ENCODE peak calls at places on chromosomes 3 and 15, in four cellular contexts. O, H, A and F are unnamed samples. For H3K79me1, the result is how much of the 10 kb centered on the place peaks cover.

GRCh38 chr15:36996538-36997181 is 103.7 kb downstream of the MEIS2 start:
- DNase-seq in O (no peak), H (no peak), A (no peak), F (peak)

GRCh38 chr15:94576889-94577533 is 345.6 kb downstream of the MCTP2 start:
- DNase-seq in O (no peak), H (no peak), A (peak), F (no peak)

GRCh38 chr3:25831578-25831977 is 41.7 kb downstream of the OXSM start:
- DNase-seq in O (no peak), H (peak), A (no peak), F (peak)

GRCh38 chr3:61684386-61684785 is 123.0 kb downstream of the PTPRG start:
- DNase-seq in O (no peak), H (no peak), A (no peak), F (no peak)

GRCh38 chr15:70220444-70220937 is 122.8 kb upstream of the TLE3 start:
- DNase-seq in O (no peak), H (no peak), A (no peak), F (no peak)

GRCh38 chr3:60585918-60586317 is 665.3 kb downstream of the FHIT start:
- DNase-seq in O (no peak), H (no peak), A (no peak), F (no peak)

GRCh38 chr15:60744826-60745225 is 265.9 kb upstream of the ICE2 start:
- DNase-seq in O (no peak), H (no peak), A (no peak), F (no peak)

GRCh38 chr3:45529697-45530096 is 64.9 kb upstream of the LIMD1 start:
- DNase-seq in O (peak), H (no peak), A (no peak), F (no peak)

GRCh38 chr3:15682766-15683165 is 81.2 kb downstream of the BTD start:
- DNase-seq in O (no peak), H (peak), A (no peak), F (peak)

GRCh38 chr3:124960205-124960604 is 25.7 kb upstream of the MUC13 start:
- DNase-seq in O (no peak), H (no peak), A (no peak), F (no peak)

GRCh38 chr15:75104804-75105557 is 81.6 kb downstream of the PPCDC start:
- DNase-seq in O (peak), H (peak), A (no peak), F (peak)

GRCh38 chr3:53668872-53669271 is 174.5 kb downstream of the CACNA1D start:
- DNase-seq in O (no peak), H (no peak), A (no peak), F (no peak)

GRCh38 chr3:150147776-150148175 is 177.1 kb upstream of the PFN2 start:
- DNase-seq in O (peak), H (peak), A (no peak), F (peak)

GRCh38 chr15:66715736-66716667 is 14.0 kb downstream of the SMAD6 start:
- DNase-seq in O (no peak), H (no peak), A (no peak), F (no peak)

GRCh38 chr15:66719471-66719870 is 17.4 kb downstream of the SMAD6 start:
- DNase-seq in O (no peak), H (no peak), A (no peak), F (no peak)

GRCh38 chr15:66720206-66721010 is 18.4 kb downstream of the SMAD6 start:
- DNase-seq in O (peak), H (peak), A (no peak), F (peak)

GRCh38 chr15:66716668-66717025 is 14.6 kb downstream of the SMAD6 start:
- DNase-seq in O (no peak), H (no peak), A (no peak), F (no peak)

DNA sequence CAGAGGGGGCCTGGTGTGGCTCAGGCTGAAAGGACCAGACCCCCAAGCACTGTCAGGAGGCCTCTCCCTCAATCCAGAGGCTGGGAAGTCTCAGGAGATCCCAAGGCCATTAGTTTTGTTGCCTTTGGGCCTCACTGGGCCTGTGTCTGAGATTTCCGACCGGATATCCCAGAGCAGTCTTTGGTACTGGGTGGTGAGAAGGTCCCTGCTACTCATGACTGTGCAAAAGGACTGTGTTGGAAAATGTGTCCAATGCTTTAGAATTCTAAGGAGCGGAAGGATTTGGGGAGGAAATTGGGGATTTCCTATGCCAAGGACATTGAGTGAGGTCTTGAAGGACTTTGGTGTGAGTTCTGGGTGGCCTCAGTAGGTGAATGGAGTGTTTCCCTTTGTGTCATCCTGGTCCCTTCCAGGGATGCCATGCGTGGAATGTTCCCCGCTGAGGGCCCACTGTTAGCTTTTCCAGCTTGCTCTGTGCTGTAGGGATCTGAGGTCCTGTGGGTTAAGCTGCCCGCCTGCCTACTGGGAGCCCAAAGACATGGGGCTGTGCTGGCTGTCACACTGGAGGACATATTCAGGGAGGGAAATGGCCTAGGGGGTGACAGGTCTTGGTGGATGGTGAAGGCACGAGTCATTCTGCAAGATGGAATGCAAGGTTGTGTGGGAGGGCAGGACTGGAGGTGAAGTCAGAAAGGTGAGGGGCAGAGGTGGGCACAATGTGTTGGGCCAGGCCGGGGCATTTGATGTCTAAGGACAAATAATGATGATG is 16.4 kb downstream of the SMAD6 start:
- DNase-seq in O (no peak), H (no peak), A (no peak), F (no peak)
- H3K79me1 ChIP-seq in O (under half), H (under half), A (under half), F (under half)

DNA sequence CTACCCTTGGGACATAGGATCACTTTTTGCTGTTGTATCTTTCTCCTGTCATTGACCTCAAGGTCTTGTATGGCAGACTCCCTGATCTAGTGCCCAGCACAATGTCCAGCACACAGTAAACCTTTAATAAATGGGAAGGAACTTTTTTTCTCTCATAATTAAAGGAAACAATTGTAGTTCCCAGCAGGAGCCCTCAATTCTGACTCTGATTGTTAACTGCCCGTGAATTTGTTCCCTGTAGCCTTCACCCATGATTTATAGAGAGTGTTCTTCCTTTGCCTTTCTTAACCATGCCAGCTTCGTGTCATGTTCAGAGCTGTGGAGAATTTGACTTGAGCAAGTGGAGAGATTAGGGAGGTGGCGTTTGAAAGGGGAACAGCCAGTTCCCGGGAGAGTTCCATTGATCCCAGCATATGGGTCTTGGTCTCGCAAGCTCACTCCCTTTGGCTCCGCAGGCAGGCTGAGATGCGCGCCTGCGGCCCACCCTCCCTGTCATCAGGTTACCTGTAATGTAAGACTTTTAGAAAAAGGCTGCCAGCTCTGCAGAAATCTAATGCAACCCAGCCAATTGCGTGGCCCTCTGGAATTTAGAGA is 182.6 kb downstream of the TP63 start:
- DNase-seq in O (no peak), H (no peak), A (no peak), F (no peak)
- H2BK5ac ChIP-seq in O (no peak), H (no peak), A (no peak), F (no peak)

GRCh38 chr15:68819451-68820204 is 1.1 kb downstream of the ANP32A start:
- DNase-seq in O (peak), H (peak), A (peak), F (peak)

GRCh38 chr15:68818671-68819450 is 1.8 kb downstream of the ANP32A start:
- DNase-seq in O (peak), H (no peak), A (peak), F (peak)

GRCh38 chr15:68820589-68821189 is at the start of gene ANP32A:
- DNase-seq in O (peak), H (peak), A (peak), F (peak)

GRCh38 chr15:68821190-68821897 is 649 bp upstream of the ANP32A start:
- DNase-seq in O (no peak), H (no peak), A (peak), F (peak)

GRCh38 chr15:68820205-68820588 is 498 bp downstream of the ANP32A start:
- DNase-seq in O (no peak), H (no peak), A (no peak), F (peak)
- H4K8ac ChIP-seq in O (peak), H (peak), A (no peak), F (no peak)

GRCh38 chr3:123094914-123095313 is 28.1 kb downstream of the PDIA5 start:
- DNase-seq in O (no peak), H (no peak), A (no peak), F (no peak)

GRCh38 chr3:123096701-123097100 is 29.9 kb downstream of the PDIA5 start:
- DNase-seq in O (no peak), H (peak), A (no peak), F (peak)

GRCh38 chr3:123094492-123094891 is 27.7 kb downstream of the PDIA5 start:
- DNase-seq in O (no peak), H (no peak), A (no peak), F (no peak)

GRCh38 chr3:123093696-123094095 is 26.9 kb downstream of the PDIA5 start:
- DNase-seq in O (no peak), H (no peak), A (no peak), F (no peak)

DNA sequence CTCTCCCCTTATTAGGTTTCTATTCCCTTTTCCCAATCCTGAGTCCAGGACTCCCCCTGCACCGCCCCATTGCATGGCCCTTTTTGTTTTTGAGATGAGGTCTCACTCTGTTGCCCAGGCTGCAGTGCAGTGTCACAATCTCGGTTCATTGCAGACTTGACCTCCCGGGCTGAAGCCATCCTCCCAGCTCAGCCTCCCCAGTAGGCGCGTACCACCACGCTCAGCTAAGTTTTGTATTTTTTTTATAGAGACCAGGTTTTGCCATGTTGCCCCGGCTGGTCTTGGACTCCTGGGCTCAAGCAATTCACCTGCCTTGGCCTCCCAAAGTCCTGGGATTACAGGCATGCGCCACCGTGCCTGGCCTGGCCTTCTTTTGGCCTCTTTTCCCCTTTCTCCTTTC is 29.3 kb downstream of the PDIA5 start:
- DNase-seq in O (no peak), H (no peak), A (no peak), F (no peak)
- H3K79me1 ChIP-seq in O (under half), H (under half), A (under half), F (half or more)

GRCh38 chr3:64082917-64083587 is 59.8 kb upstream of the PSMD6 start:
- DNase-seq in O (no peak), H (no peak), A (no peak), F (no peak)
- H2BK5ac ChIP-seq in O (no peak), H (no peak), A (no peak), F (no peak)

GRCh38 chr3:126352476-126353454 is 4.4 kb downstream of the KLF15 start:
- DNase-seq in O (peak), H (peak), A (no peak), F (no peak)
- H4K8ac ChIP-seq in O (no peak), H (no peak), A (no peak), F (no peak)

DNA sequence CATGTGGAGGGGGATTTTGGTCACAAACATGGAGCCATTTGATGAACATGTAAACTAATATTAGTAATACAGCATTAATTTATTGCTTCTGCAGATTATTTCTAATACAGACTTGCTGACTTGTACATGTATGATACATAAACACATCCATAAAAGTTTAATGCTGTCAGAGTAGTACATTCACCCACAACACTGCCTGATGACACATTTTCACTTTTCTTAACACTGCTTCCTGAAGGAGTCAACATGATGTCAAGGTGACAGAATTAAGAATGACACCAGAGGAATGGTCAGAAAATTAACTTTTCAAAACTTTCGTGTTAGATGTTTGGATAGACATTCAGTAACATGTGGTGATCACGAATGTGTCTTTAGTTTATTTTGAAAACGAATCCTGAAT is 199.4 kb downstream of the SATB1 start:
- DNase-seq in O (no peak), H (no peak), A (no peak), F (no peak)
- H3K79me1 ChIP-seq in O (under half), H (under half), A (under half), F (under half)